ENCODE peak calls at places on chromosomes 12 and 14, in four cellular contexts. F is HL-60, U is GM23338, Y is right lobe of liver. N is an unnamed sample.

GRCh38 chr12:24095245-24095644 is 145.8 kb upstream of the SOX5 start:
- DNase-seq in U (no peak), F (no peak), Y (no peak), N (no peak)

GRCh38 chr14:65131176-65131765 is 29.0 kb upstream of the MAX start:
- DNase-seq in U (peak; percentile 3), F (no peak), Y (no peak), N (peak; percentile 60)

GRCh38 chr14:102140027-102140749 is 491 bp downstream of the WDR20 start:
- DNase-seq in F (peak; percentile 55), Y (peak; percentile 60), U (peak; percentile 43), N (peak; percentile 45)

GRCh38 chr14:68972507-68973272 is 6.4 kb downstream of the ACTN1 start:
- DNase-seq in U (no peak), Y (no peak), F (no peak), N (no peak)

GRCh38 chr14:95236221-95236620 is 78.9 kb upstream of the DICER1 start:
- DNase-seq in Y (no peak), F (no peak), U (no peak), N (no peak)

GRCh38 chr12:12784911-12785814 is at the start of gene APOLD1:
- DNase-seq in U (peak; percentile 69), F (no peak), Y (no peak), N (no peak)

GRCh38 chr12:93571854-93572711 is at the start of gene SOCS2:
- DNase-seq in U (peak; percentile 77), Y (no peak), F (no peak), N (peak; percentile 58)

GRCh38 chr14:97802430-97802829 is 1005.2 kb downstream of the VRK1 start:
- DNase-seq in Y (no peak), U (no peak), F (no peak), N (no peak)

GRCh38 chr12:96218989-96219678 is 25.0 kb downstream of the ELK3 start:
- DNase-seq in U (no peak), F (no peak), Y (no peak), N (no peak)

GRCh38 chr12:72618764-72619163 is 346.6 kb downstream of the TRHDE start:
- DNase-seq in U (no peak), F (no peak), Y (no peak), N (no peak)

GRCh38 chr12:111227476-111228420 is 141.1 kb downstream of the PHETA1 start:
- DNase-seq in F (no peak), Y (no peak), U (no peak), N (no peak)

GRCh38 chr14:24670594-24670993 is 36.6 kb upstream of the GZMB start:
- DNase-seq in U (no peak), F (no peak), Y (no peak), N (no peak)

GRCh38 chr12:17976202-17976601 is 113.8 kb downstream of the RERGL start:
- DNase-seq in U (peak; percentile 79), Y (no peak), F (no peak), N (no peak)

GRCh38 chr14:44564908-44565307 is 57.8 kb upstream of the FSCB start:
- DNase-seq in F (no peak), U (no peak), Y (no peak), N (no peak)

GRCh38 chr14:34113051-34113511 is 162.2 kb upstream of the EGLN3 start:
- DNase-seq in F (no peak), Y (no peak), U (no peak), N (no peak)

GRCh38 chr14:92693998-92694780 is 54.2 kb downstream of the LGMN start:
- DNase-seq in Y (no peak), U (no peak), F (no peak), N (no peak)

GRCh38 chr12:86724716-86725115 is 468.5 kb upstream of the MGAT4C start:
- DNase-seq in Y (no peak), F (no peak), U (no peak), N (no peak)

GRCh38 chr12:115012861-115013667 is 329.1 kb upstream of the TBX3 start:
- DNase-seq in F (no peak), U (no peak), Y (no peak), N (no peak)

GRCh38 chr12:127723236-127723635 is 543.7 kb upstream of the TMEM132C start:
- DNase-seq in F (no peak), Y (no peak), U (no peak), N (no peak)

GRCh38 chr14:33738029-33738428 is 212.8 kb downstream of the EGLN3 start:
- DNase-seq in F (no peak), U (no peak), Y (no peak), N (no peak)

GRCh38 chr12:31491819-31492598 is 98.9 kb downstream of the DENND5B start:
- DNase-seq in F (no peak), U (peak; percentile 31), Y (no peak), N (no peak)

GRCh38 chr14:64201296-64201695 is 92.9 kb downstream of the ESR2 start:
- DNase-seq in Y (no peak), U (no peak), F (no peak), N (no peak)

GRCh38 chr12:53676715-53677611 is 1.1 kb upstream of the ATP5MC2 start:
- DNase-seq in U (peak; percentile 74), Y (peak; percentile 60), F (no peak), N (peak; percentile 41)

GRCh38 chr12:2283910-2284309 is 231.1 kb downstream of the CACNA1C start:
- DNase-seq in F (peak; percentile 79), U (no peak), Y (peak; percentile 33), N (peak; percentile 8)
- H3K4me3 ChIP-seq in F (no peak overlapping the region), U (no peak overlapping the region), Y (no peak overlapping the region), N (no peak overlapping the region)

GRCh38 chr12:75505706-75506312 is 5.6 kb downstream of the KRR1 start:
- DNase-seq in Y (no peak), U (no peak), F (no peak), N (no peak)

GRCh38 chr12:75511116-75512048 is at the start of gene KRR1:
- DNase-seq in F (peak; percentile 97), U (peak; percentile 99), Y (peak; percentile 95), N (peak; percentile 94)

GRCh38 chr12:75503866-75504265 is 7.5 kb downstream of the KRR1 start:
- DNase-seq in Y (no peak), F (no peak), U (no peak), N (no peak)

GRCh38 chr12:75509621-75510020 is 1.8 kb downstream of the KRR1 start:
- DNase-seq in U (no peak), F (no peak), Y (no peak), N (no peak)

GRCh38 chr12:75508159-75508558 is 3.2 kb downstream of the KRR1 start:
- DNase-seq in F (no peak), Y (no peak), U (no peak), N (no peak)
- H3K27ac ChIP-seq in F (no peak overlapping the region), Y (no peak overlapping the region), U (no peak overlapping the region), N (no peak overlapping the region)

GRCh38 chr12:26810330-26810729 is 22.7 kb downstream of the ITPR2 start:
- DNase-seq in F (no peak), U (peak; percentile 53), Y (no peak), N (no peak)
- H3K4me3 ChIP-seq in F (no peak overlapping the region), U (no peak overlapping the region), Y (no peak overlapping the region), N (no peak overlapping the region)

GRCh38 chr12:89319606-89320005 is 32.7 kb downstream of the DUSP6 start:
- DNase-seq in Y (no peak), F (no peak), U (no peak), N (no peak)
- H3K27ac ChIP-seq in Y (no peak overlapping the region), F (no peak overlapping the region), U (no peak overlapping the region), N (no peak overlapping the region)

DNA sequence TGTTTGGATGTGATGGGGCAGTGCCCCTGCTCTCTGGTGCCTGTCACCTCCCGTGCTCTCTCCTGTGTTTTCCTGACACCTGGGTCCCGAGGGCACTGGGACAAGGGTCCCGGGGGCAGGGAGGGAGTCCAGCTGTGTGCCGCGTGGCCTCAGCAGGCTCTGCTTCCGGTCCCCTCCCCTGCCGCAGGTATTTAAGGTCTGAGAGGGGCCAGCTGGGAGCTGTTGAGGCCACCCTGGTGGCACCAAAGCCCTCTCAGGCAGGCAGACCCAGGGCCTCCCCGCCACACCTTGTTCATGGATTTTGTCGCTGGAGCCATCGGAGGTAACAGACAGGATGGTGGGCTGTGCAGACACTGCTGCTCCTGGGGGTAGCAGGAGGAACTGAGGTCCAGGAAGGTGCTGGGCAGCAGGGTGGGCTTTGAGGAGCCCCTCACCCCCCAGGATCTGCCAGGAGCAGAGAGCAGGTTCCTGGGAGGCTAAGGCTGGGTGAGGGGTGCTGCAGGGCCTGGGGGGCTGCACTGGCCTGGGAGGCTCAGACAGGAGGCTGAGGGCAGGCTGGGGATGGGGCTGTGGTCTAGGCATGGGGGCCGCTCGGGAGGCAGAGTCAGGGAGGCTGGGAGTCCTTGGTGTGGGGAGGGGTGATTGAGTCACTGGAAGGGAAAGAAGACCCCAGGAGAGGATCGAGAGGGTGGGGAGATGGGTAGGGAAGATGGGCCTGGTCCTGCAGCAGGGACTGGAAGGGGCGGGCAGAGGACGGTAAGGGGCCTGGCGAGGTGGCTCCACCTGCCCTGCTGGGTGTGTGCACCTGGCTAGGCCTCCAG is at the start of gene SLC25A47:
- DNase-seq in F (no peak), U (no peak), Y (peak; percentile 96), N (no peak)
- H3K4me3 ChIP-seq in F (no peak within 1 kb of the TSS), U (no peak within 1 kb of the TSS), Y (peak within 1 kb of the TSS; percentile 37), N (no peak within 1 kb of the TSS)

GRCh38 chr14:69979882-69980281 is 100.7 kb downstream of the SMOC1 start:
- DNase-seq in F (no peak), Y (no peak), U (no peak), N (no peak)
- H3K27ac ChIP-seq in F (no peak overlapping the region), Y (no peak overlapping the region), U (no peak overlapping the region), N (no peak overlapping the region)

DNA sequence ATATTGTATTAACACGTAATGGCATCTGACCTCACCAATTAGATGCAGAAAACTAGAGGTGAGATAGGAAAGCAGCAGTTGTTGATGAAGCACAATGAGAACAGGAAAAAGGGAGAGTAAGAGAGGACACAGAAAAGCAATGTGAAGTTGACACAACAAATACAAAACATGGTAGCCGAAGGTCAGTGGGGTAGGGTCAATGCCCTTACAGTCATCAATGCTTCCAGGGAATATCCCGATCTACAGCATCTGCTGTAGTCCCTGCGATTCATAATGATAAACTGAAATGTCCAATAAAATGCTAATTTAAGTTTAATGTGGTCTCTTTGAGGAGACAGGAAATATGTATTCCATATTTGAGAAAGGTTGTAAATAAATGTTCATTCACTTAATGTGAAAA is 2.9 kb upstream of the COL2A1 start:
- DNase-seq in U (no peak), Y (no peak), F (no peak), N (no peak)
- H3K4me3 ChIP-seq in U (no peak overlapping the region), Y (no peak overlapping the region), F (no peak overlapping the region), N (no peak overlapping the region)

GRCh38 chr14:75934998-75935628 is 46.7 kb downstream of the TGFB3 start:
- DNase-seq in U (no peak), Y (no peak), F (no peak), N (no peak)

GRCh38 chr14:75928587-75929230 is 53.1 kb downstream of the TGFB3 start:
- DNase-seq in U (no peak), F (no peak), Y (no peak), N (no peak)

GRCh38 chr14:75939200-75939599 is 42.6 kb downstream of the TGFB3 start:
- DNase-seq in F (no peak), Y (no peak), U (no peak), N (no peak)

DNA sequence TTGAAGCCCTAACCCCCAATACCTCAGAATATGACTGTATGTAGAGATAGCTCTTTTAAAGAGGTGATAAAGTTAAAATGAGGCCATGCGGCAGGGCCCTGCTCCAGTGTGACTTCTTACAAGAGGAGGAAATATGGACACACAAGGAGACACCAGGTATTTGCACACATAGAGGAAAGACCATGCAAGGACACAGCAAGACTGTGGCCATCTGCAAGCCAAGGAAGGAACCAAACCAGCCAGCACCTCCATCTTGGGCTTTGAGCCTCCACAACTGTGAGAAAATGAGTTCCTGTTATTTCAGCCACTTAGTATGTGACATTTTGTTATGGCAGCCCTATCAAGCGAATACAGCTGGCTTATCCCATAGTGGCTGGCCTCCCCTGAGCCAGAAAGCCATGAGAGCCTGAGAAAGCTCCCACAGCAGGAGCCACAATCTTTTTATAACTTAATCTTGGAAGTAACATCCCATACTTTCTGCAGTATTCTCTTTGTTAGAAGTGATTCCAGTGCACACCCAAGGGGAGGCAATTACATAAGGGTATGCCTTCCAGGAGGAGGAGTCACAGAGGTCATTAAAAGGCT is 48.0 kb downstream of the TGFB3 start:
- DNase-seq in U (no peak), F (no peak), Y (no peak), N (no peak)
- H3K27ac ChIP-seq in U (no peak overlapping the region), F (no peak overlapping the region), Y (no peak overlapping the region), N (no peak overlapping the region)